ENCODE peak calls at places on chromosomes 6 and 20, in four cellular contexts. N, F, U and X are unnamed samples.
A peak's percentile ranks its signal among the peaks of the same experiment; 100 is the strongest.

GRCh38 chr6:144723431-144723830 is 438.3 kb downstream of the UTRN start:
- DNase-seq in N (no peak), F (no peak), U (no peak), X (no peak)

GRCh38 chr20:62225026-62225425 is 4.9 kb upstream of the HRH3 start:
- DNase-seq in N (no peak), F (no peak), U (no peak), X (no peak)

GRCh38 chr6:72704979-72705378 is 83.1 kb downstream of the KCNQ5 start:
- DNase-seq in N (no peak), F (no peak), U (no peak), X (peak; percentile 6)

GRCh38 chr6:17959317-17959716 is 28.1 kb downstream of the KIF13A start:
- DNase-seq in N (no peak), F (peak; percentile 79), U (no peak), X (no peak)

GRCh38 chr6:83413068-83413467 is 17.8 kb downstream of the ME1 start:
- DNase-seq in N (no peak), F (no peak), U (no peak), X (no peak)

GRCh38 chr6:137879885-137880430 is 12.9 kb downstream of the TNFAIP3 start:
- DNase-seq in N (no peak), F (no peak), U (no peak), X (no peak)

GRCh38 chr6:72466971-72467566 is 154.8 kb upstream of the KCNQ5 start:
- DNase-seq in N (no peak), F (no peak), U (no peak), X (no peak)

GRCh38 chr20:20034486-20034885 is 17.3 kb downstream of the NAA20 start:
- DNase-seq in N (no peak), F (no peak), U (no peak), X (no peak)

GRCh38 chr6:5098501-5099270 is 13.5 kb downstream of the PPP1R3G start:
- DNase-seq in N (no peak), F (no peak), U (no peak), X (no peak)

GRCh38 chr6:113122060-113122459 is 735.1 kb upstream of the MARCKS start:
- DNase-seq in N (no peak), F (peak; percentile 87), U (no peak), X (peak; percentile 97)

GRCh38 chr6:113120214-113120576 is 737.0 kb upstream of the MARCKS start:
- DNase-seq in N (no peak), F (peak; percentile 96), U (no peak), X (no peak)

GRCh38 chr6:113120577-113121285 is 736.4 kb upstream of the MARCKS start:
- DNase-seq in N (no peak), F (peak; percentile 93), U (no peak), X (peak; percentile 82)
- TF ChIP-seq FOS in N (no peak), F (no peak), U (no peak), X (peak; percentile 53)

GRCh38 chr6:140107216-140107615 is 732.8 kb upstream of the CITED2 start:
- DNase-seq in N (no peak), F (no peak), U (no peak), X (no peak)

GRCh38 chr6:140101818-140102217 is 727.4 kb upstream of the CITED2 start:
- DNase-seq in N (no peak), F (no peak), U (no peak), X (no peak)

GRCh38 chr6:140101367-140101766 is 726.9 kb upstream of the CITED2 start:
- DNase-seq in N (no peak), F (peak; percentile 11), U (no peak), X (no peak)

GRCh38 chr6:140105857-140106256 is 731.4 kb upstream of the CITED2 start:
- DNase-seq in N (peak; percentile 36), F (no peak), U (no peak), X (no peak)
- TF ChIP-seq FOS in N (no peak), F (no peak), U (no peak), X (no peak)

GRCh38 chr20:17761612-17762011 is 61.8 kb downstream of the BANF2 start:
- DNase-seq in N (no peak), F (no peak), U (no peak), X (no peak)
- TF ChIP-seq FOS in N (no peak), F (no peak), U (no peak), X (no peak)

GRCh38 chr20:4973330-4974097 is 27.8 kb downstream of the SLC23A2 start:
- DNase-seq in N (no peak), F (peak; percentile 90), U (peak; percentile 85), X (peak; percentile 95)
- TF ChIP-seq FOS in N (no peak), F (peak; percentile 8), U (no peak), X (peak; percentile 78)

GRCh38 chr20:53052380-53052779 is 80.2 kb downstream of the TSHZ2 start:
- DNase-seq in N (no peak), F (no peak), U (no peak), X (no peak)

GRCh38 chr20:53061305-53061704 is 89.1 kb downstream of the TSHZ2 start:
- DNase-seq in N (no peak), F (no peak), U (no peak), X (no peak)

GRCh38 chr20:53057579-53057978 is 85.4 kb downstream of the TSHZ2 start:
- DNase-seq in N (no peak), F (no peak), U (no peak), X (no peak)

GRCh38 chr20:53050338-53050737 is 78.2 kb downstream of the TSHZ2 start:
- DNase-seq in N (no peak), F (no peak), U (no peak), X (no peak)

GRCh38 chr20:53055668-53056067 is 83.5 kb downstream of the TSHZ2 start:
- DNase-seq in N (no peak), F (no peak), U (no peak), X (no peak)
- TF ChIP-seq FOS in N (no peak), F (no peak), U (no peak), X (no peak)

GRCh38 chr6:3208096-3208774 is 19.2 kb downstream of the TUBB2B start:
- DNase-seq in N (no peak), F (peak; percentile 95), U (no peak), X (no peak)

GRCh38 chr6:3210024-3210610 is 17.3 kb downstream of the TUBB2B start:
- DNase-seq in N (no peak), F (peak; percentile 33), U (no peak), X (no peak)

GRCh38 chr6:3208775-3209113 is 18.7 kb downstream of the TUBB2B start:
- DNase-seq in N (no peak), F (no peak), U (no peak), X (no peak)

GRCh38 chr6:3211681-3212080 is 15.8 kb downstream of the TUBB2B start:
- DNase-seq in N (no peak), F (no peak), U (no peak), X (no peak)

DNA sequence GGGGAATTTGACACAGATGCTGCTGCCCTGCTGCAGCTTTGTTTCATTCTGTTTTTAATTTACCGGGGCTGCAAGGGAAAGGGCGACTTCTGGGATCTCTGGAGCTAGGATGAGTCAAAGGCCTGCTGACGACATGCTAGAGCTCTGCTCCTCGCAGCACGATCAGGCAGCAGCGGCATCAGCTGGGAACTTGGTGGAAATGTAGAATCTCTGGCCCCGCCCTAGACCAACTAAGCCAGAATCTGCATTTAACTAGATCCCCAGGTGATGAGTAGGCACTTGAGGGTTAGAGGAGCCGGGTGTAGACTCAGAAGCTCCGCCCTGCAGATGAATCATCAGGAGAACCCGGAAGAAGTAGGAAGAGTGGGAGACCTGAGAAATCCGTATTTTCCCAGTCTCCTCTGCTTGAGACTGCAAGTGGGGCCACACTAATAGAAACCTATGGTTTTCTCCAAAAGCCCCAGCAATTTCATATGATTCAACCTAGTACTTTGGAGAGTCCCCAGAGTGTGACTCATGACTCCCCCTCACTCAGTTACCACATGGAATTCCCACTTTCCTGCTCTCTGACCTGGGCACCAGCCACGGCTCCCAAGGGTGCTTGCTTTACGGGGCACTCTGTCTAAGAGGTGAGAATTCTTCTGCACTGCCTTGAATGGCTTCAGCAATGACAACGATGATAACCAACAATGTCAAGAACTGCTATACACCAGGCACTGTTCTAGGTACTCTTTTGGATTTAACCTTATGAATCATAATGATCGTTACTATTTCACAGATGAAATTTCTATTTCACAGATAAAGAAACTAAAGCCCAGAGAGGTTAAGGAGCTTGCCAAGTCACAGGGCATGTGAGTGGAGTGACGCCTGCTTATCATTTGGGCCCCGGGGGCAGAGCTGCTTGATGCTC is 18.1 kb downstream of the TUBB2B start:
- DNase-seq in N (peak; percentile 96), F (peak; percentile 98), U (peak; percentile 60), X (no peak)
- TF ChIP-seq FOS in N (peak; percentile 58), F (peak; percentile 75), U (no peak), X (no peak)

DNA sequence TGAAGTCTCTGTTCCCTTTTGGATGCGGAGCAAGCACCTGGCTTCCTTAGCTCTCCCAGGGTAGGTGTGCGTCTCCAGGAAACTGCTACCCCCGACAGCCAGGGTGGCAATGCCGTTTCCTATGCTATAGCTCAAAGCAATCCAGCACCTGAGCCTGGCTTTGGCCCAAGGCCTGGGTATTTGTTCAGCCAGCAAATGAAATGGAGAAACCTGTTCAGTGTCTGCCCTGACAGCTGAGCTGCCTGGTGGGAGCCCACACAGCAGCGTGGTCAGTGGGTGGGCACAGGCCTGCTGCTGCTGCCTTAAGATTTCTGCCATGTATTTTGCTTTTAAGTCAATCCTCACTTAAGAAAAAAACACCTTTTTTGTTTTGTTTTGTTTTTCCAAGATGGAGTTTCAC is 13.7 kb downstream of the SPATA2 start:
- DNase-seq in N (no peak), F (no peak), U (no peak), X (no peak)
- TF ChIP-seq FOS in N (no peak), F (no peak), U (no peak), X (no peak)

DNA sequence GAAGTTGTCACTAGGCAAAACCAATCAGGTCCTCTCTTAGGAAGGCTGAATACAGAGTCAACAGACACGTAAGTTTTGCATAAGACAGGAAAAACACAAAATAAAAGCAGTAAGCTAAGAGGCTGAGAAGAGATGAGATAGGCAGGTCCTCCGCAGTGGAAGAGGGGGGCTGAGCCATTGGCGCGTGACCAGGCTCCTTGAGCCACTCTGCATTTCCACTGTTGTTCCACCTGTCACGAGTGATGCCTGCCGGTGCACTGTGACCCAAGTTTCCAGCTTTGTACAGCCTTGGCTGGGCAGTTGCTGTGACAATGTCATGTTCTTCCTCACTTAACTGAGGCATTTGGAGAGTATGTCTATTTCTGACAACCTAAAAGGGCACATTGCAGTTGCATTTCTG is 58.6 kb downstream of the NUDT3 start:
- DNase-seq in N (no peak), F (no peak), U (no peak), X (no peak)
- TF ChIP-seq FOS in N (no peak), F (no peak), U (no peak), X (no peak)

DNA sequence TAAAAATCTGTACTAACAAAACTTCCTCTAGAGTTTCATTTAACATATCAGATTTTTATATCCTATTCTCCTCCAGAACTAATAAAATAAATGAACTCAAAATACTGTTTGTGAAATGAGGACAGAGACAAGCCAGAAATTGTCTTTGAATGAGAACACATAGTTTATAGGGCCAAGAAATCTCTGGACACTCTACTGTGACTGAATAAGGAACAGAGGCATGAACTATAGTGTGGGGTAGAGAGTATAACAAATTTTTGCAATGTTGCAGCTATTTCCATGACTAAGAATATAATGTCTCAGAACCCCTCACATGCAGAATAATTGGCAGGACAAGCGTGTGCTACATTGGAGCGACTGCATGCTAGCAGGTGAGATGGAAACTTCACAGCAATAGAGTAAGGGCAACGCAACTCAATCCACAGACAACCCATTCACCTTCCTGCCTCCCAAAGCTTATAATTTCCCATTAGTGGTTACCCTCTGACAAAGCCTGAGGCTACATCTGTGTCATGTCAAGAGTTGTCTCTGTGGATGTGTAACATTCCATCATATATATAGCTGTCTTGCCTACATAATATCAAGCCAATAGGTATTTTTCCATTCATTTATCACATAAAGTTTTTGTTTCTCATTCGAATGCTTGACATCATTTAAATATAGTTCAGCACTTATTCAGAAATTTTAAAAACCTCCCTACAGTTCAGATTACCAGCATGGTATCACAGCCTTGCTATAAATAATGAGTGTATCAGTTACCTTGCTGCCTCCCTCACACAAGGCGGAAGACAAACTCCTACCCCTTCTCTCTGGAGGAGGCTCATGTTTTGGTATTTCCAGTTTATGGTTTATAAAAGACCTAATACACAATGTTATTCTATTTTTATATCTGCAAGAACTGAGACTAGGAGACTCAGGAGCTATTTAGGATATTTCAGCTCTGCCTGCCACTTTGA is 47.9 kb upstream of the ECHDC1 start:
- DNase-seq in N (no peak), F (no peak), U (no peak), X (no peak)
- TF ChIP-seq FOS in N (no peak), F (no peak), U (no peak), X (no peak)